ENCODE peak calls at places on chromosome 7, in nine cellular contexts. L is GM23248, Z is heart right ventricle, T is testis, C is SJSA1, B is SK-N-SH, S is endodermal cell, F is psoas muscle, R is Panc1. M is an unnamed sample. For H3K4me1, the result is how much of the 10 kb centered on the place peaks cover.

GRCh38 chr7:43071604-43072003 is 40.8 kb upstream of the HECW1 start:
- DNase-seq in L (peak), Z (no peak), T (peak), C (no peak), B (peak), S (peak), F (no peak), R (no peak), M (no peak)

GRCh38 chr7:29239638-29240037 is 45.1 kb downstream of the CHN2 start:
- DNase-seq in L (peak), Z (no peak), T (no peak), C (no peak), B (no peak), S (peak), F (no peak), R (no peak), M (no peak)

GRCh38 chr7:6375346-6376101 is 72.2 kb downstream of the DAGLB start:
- DNase-seq in L (peak), Z (no peak), T (peak), C (no peak), B (no peak), S (no peak), F (peak), R (no peak), M (no peak)

GRCh38 chr7:94053532-94053931 is 49.4 kb upstream of the BET1 start:
- DNase-seq in L (no peak), Z (no peak), T (no peak), C (no peak), B (no peak), S (no peak), F (no peak), R (no peak), M (no peak)

GRCh38 chr7:150338166-150338829 is 3.1 kb downstream of the RARRES2 start:
- DNase-seq in L (no peak), Z (no peak), T (no peak), C (no peak), B (no peak), S (no peak), F (no peak), R (no peak), M (no peak)

GRCh38 chr7:115449689-115450088 is 527.8 kb downstream of the MDFIC start:
- DNase-seq in L (no peak), Z (no peak), T (no peak), C (no peak), B (no peak), S (no peak), F (no peak), R (no peak), M (no peak)

GRCh38 chr7:151408839-151409554 is 841 bp downstream of the WDR86 start:
- DNase-seq in L (no peak), Z (no peak), T (no peak), C (no peak), B (peak), S (peak), F (no peak), R (no peak), M (no peak)

GRCh38 chr7:91657386-91658120 is 222.9 kb downstream of the MTERF1 start:
- DNase-seq in L (peak), Z (no peak), T (no peak), C (no peak), B (no peak), S (no peak), F (no peak), R (no peak), M (no peak)

GRCh38 chr7:129433823-129434171 is 435 bp upstream of the STRIP2 start:
- DNase-seq in L (no peak), Z (no peak), T (no peak), C (peak), B (peak), S (no peak), F (no peak), R (peak), M (peak)

GRCh38 chr7:91826377-91826776 is 54.1 kb downstream of the MTERF1 start:
- DNase-seq in L (peak), Z (no peak), T (no peak), C (no peak), B (no peak), S (no peak), F (no peak), R (no peak), M (no peak)

GRCh38 chr7:35450456-35450855 is 196.6 kb upstream of the TBX20 start:
- DNase-seq in L (no peak), Z (no peak), T (no peak), C (no peak), B (no peak), S (no peak), F (no peak), R (no peak), M (no peak)

GRCh38 chr7:148464932-148465331 is 125.6 kb upstream of the C7orf33 start:
- DNase-seq in L (no peak), Z (no peak), T (no peak), C (no peak), B (no peak), S (no peak), F (no peak), R (no peak), M (no peak)

GRCh38 chr7:112238852-112239610 is 32.5 kb downstream of the ZNF277 start:
- DNase-seq in L (peak), Z (no peak), T (no peak), C (no peak), B (no peak), S (no peak), F (no peak), R (no peak), M (no peak)

GRCh38 chr7:13551503-13551902 is 438.0 kb downstream of the ETV1 start:
- DNase-seq in L (no peak), Z (no peak), T (no peak), C (no peak), B (no peak), S (no peak), F (no peak), R (no peak), M (no peak)

GRCh38 chr7:84040365-84040764 is 154.2 kb downstream of the SEMA3A start:
- DNase-seq in L (no peak), Z (no peak), T (no peak), C (no peak), B (no peak), S (peak), F (no peak), R (no peak), M (no peak)

GRCh38 chr7:19128856-19129255 is 11.4 kb upstream of the TWIST1 start:
- DNase-seq in L (no peak), Z (no peak), T (no peak), C (no peak), B (no peak), S (no peak), F (no peak), R (no peak), M (no peak)

GRCh38 chr7:114789942-114790341 is 132.0 kb upstream of the MDFIC start:
- DNase-seq in L (peak), Z (no peak), T (no peak), C (no peak), B (no peak), S (no peak), F (no peak), R (no peak), M (no peak)

GRCh38 chr7:107946451-107946850 is 55.5 kb downstream of the DLD start:
- DNase-seq in L (peak), Z (no peak), T (no peak), C (no peak), B (no peak), S (no peak), F (no peak), R (no peak), M (no peak)

GRCh38 chr7:115216652-115217051 is 294.8 kb downstream of the MDFIC start:
- DNase-seq in L (peak), Z (no peak), T (no peak), C (no peak), B (no peak), S (no peak), F (no peak), R (no peak), M (no peak)

GRCh38 chr7:33744293-33744692 is 161.0 kb upstream of the BMPER start:
- DNase-seq in L (peak), Z (no peak), T (peak), C (no peak), B (no peak), S (no peak), F (no peak), R (no peak), M (no peak)

GRCh38 chr7:33195264-33195663 is 65.9 kb downstream of the BBS9 start:
- DNase-seq in L (peak), Z (no peak), T (no peak), C (no peak), B (no peak), S (no peak), F (no peak), R (no peak), M (no peak)

GRCh38 chr7:234712-235553 is 42.6 kb downstream of the FAM20C start:
- DNase-seq in L (peak), Z (peak), T (peak), C (peak), B (no peak), S (no peak), F (peak), R (no peak), M (no peak)

GRCh38 chr7:95700917-95701316 is 71.4 kb upstream of the DYNC1I1 start:
- DNase-seq in L (no peak), Z (no peak), T (no peak), C (no peak), B (no peak), S (no peak), F (no peak), R (no peak), M (no peak)

GRCh38 chr7:24755541-24756416 is 1.5 kb downstream of the GSDME start:
- DNase-seq in L (peak), Z (no peak), T (no peak), C (no peak), B (no peak), S (no peak), F (no peak), R (no peak), M (no peak)

GRCh38 chr7:123647106-123647730 is 8.4 kb upstream of the LMOD2 start:
- DNase-seq in L (peak), Z (no peak), T (no peak), C (no peak), B (no peak), S (no peak), F (no peak), R (no peak), M (no peak)

GRCh38 chr7:100867040-100867795 is at the start of gene TRIP6:
- DNase-seq in L (peak), Z (peak), T (peak), C (peak), B (peak), S (peak), F (peak), R (no peak), M (peak)

GRCh38 chr7:91351374-91351773 is 87.1 kb downstream of the FZD1 start:
- DNase-seq in L (peak), Z (no peak), T (no peak), C (no peak), B (no peak), S (no peak), F (no peak), R (no peak), M (no peak)

GRCh38 chr7:30998180-30998579 is 34.4 kb downstream of the GHRHR start:
- DNase-seq in L (no peak), Z (peak), T (no peak), C (no peak), B (no peak), S (no peak), F (no peak), R (no peak), M (no peak)

GRCh38 chr7:69430502-69431145 is 167.7 kb upstream of the AUTS2 start:
- DNase-seq in L (peak), Z (peak), T (peak), C (no peak), B (no peak), S (peak), F (peak), R (no peak), M (no peak)
- H3K4me1 ChIP-seq in L (under half), Z (under half), T (under half), C (under half), B (under half), S (under half), F (under half), R (under half), M (under half)

GRCh38 chr7:51217804-51218203 is 98.8 kb downstream of the COBL start:
- DNase-seq in L (no peak), Z (no peak), T (no peak), C (no peak), B (no peak), S (no peak), F (no peak), R (no peak), M (no peak)

GRCh38 chr7:51223505-51223904 is 93.1 kb downstream of the COBL start:
- DNase-seq in L (no peak), Z (no peak), T (no peak), C (no peak), B (no peak), S (no peak), F (no peak), R (no peak), M (no peak)

GRCh38 chr7:51222916-51223315 is 93.7 kb downstream of the COBL start:
- DNase-seq in L (no peak), Z (no peak), T (no peak), C (no peak), B (no peak), S (no peak), F (no peak), R (no peak), M (no peak)

GRCh38 chr7:51220226-51220625 is 96.4 kb downstream of the COBL start:
- DNase-seq in L (no peak), Z (no peak), T (no peak), C (no peak), B (no peak), S (peak), F (no peak), R (no peak), M (no peak)

GRCh38 chr7:51219261-51219988 is 97.2 kb downstream of the COBL start:
- DNase-seq in L (no peak), Z (no peak), T (no peak), C (no peak), B (no peak), S (peak), F (no peak), R (no peak), M (no peak)
- H3K27ac ChIP-seq in L (no peak), Z (no peak), T (no peak), C (no peak), B (no peak), S (no peak), F (no peak), R (no peak), M (no peak)

GRCh38 chr7:102312317-102312716 is 25.6 kb downstream of the SH2B2 start:
- DNase-seq in L (no peak), Z (no peak), T (no peak), C (no peak), B (no peak), S (no peak), F (no peak), R (no peak), M (no peak)

GRCh38 chr7:102305414-102306268 is 19.0 kb downstream of the SH2B2 start:
- DNase-seq in L (no peak), Z (no peak), T (no peak), C (no peak), B (no peak), S (no peak), F (no peak), R (no peak), M (no peak)

GRCh38 chr7:102306916-102307677 is 20.4 kb downstream of the SH2B2 start:
- DNase-seq in L (peak), Z (peak), T (no peak), C (peak), B (no peak), S (peak), F (peak), R (no peak), M (no peak)

GRCh38 chr7:102313997-102314780 is 27.5 kb downstream of the SH2B2 start:
- DNase-seq in L (no peak), Z (no peak), T (no peak), C (no peak), B (peak), S (no peak), F (no peak), R (no peak), M (no peak)

DNA sequence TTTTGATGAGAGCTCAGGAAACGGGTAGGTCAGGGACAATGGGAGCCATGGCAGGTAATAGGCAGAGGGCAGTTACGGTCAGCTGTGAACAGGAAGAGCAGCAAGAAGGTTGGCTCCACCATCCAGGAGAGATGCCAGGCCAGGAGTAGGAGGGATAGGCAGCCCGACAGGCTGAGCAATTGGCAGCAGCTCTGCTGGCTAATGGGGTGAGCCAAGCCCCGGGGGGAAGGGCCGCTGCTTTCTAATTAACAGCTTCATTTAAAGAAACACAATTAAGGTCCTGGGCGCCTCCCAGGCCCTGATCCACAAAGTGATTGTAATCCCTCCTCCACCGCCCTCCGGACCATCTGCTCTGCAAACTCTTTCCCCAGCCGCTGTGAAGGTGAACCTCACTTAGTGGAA is 23.7 kb downstream of the SH2B2 start:
- DNase-seq in L (no peak), Z (no peak), T (no peak), C (no peak), B (no peak), S (no peak), F (no peak), R (no peak), M (no peak)
- H3K4me1 ChIP-seq in L (under half), Z (under half), T (under half), C (under half), B (under half), S (under half), F (under half), R (under half), M (under half)

DNA sequence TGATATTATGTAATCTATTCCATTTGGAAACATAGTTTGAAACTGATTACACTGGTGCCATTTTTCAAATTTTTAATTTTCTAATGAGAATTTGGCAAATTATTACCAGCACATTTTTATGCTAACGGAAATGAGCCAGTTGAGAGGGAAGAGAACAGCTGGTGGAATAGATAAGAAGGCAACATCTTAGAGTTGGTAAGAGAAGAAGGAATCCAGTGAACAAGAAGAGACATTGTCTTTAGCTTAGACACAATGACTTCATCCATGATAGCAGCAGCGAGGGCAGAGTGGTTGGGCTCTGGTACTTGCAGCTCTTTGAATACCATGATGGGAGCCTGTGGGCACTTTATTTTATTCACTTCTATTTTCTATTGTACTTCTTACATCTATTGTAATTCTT is 89.6 kb downstream of the CHRM2 start:
- DNase-seq in L (peak), Z (no peak), T (peak), C (no peak), B (no peak), S (no peak), F (no peak), R (no peak), M (no peak)
- H3K27ac ChIP-seq in L (peak), Z (no peak), T (no peak), C (peak), B (no peak), S (no peak), F (no peak), R (no peak), M (no peak)

GRCh38 chr7:22859676-22860290 is 37.1 kb upstream of the TOMM7 start:
- DNase-seq in L (peak), Z (no peak), T (no peak), C (no peak), B (no peak), S (peak), F (no peak), R (no peak), M (no peak)
- H3K4me1 ChIP-seq in L (half or more), Z (under half), T (under half), C (half or more), B (under half), S (under half), F (under half), R (under half), M (under half)

DNA sequence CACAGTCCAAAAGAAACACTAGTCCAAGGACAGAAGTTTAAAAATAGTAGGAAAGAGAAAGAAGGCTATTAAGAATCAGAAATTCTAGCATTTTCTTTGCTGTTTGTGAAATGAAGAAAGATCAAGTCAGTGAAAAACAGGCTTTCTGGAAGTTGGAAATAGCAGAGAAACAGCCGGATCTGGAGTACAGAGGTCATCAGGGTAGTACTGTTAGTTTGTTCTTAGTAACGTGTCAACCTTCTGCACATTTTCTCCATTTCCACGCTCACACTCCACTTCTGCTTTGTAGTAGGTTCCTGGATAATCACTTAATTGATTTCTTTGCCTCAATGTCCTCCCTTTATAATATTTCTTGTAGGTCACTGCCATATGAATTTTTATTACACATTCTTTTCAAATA is 322.6 kb downstream of the PCLO start:
- DNase-seq in L (no peak), Z (no peak), T (no peak), C (no peak), B (no peak), S (no peak), F (no peak), R (no peak), M (no peak)
- H3K27ac ChIP-seq in L (no peak), Z (no peak), T (peak), C (no peak), B (no peak), S (no peak), F (no peak), R (no peak), M (no peak)

DNA sequence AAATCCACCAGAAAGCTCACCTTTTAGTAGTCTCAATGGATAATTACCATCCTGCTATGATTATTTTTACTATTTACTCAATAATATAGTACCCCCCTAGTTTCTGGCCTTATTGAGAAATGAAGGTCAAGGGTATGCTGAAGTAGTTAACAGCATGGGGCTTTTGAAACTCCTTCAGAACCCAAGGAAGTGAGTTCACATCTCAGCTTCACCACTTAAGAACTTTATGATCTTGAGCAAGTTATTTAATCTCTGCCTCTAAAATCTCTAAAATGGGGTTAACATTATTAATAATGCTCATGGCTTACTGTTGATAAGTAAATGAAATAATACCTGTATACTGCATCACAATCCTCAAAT is 5.8 kb downstream of the MTPN start:
- DNase-seq in L (no peak), Z (no peak), T (no peak), C (no peak), B (no peak), S (no peak), F (no peak), R (no peak), M (no peak)
- H3K4me1 ChIP-seq in L (under half), Z (half or more), T (under half), C (under half), B (under half), S (under half), F (under half), R (under half), M (half or more)

GRCh38 chr7:14714161-14714728 is 188.3 kb downstream of the DGKB start:
- DNase-seq in L (no peak), Z (no peak), T (no peak), C (no peak), B (no peak), S (no peak), F (no peak), R (no peak), M (no peak)
- H3K27ac ChIP-seq in L (no peak), Z (no peak), T (no peak), C (no peak), B (no peak), S (no peak), F (no peak), R (no peak), M (no peak)

GRCh38 chr7:2813350-2814185 is 30.5 kb downstream of the GNA12 start:
- DNase-seq in L (no peak), Z (no peak), T (no peak), C (no peak), B (no peak), S (peak), F (no peak), R (no peak), M (no peak)
- H3K4me1 ChIP-seq in L (under half), Z (half or more), T (under half), C (half or more), B (under half), S (under half), F (under half), R (half or more), M (under half)

GRCh38 chr7:11272352-11272751 is 298.7 kb downstream of the PHF14 start:
- DNase-seq in L (no peak), Z (no peak), T (no peak), C (no peak), B (no peak), S (no peak), F (no peak), R (no peak), M (no peak)
- H3K27ac ChIP-seq in L (no peak), Z (no peak), T (no peak), C (no peak), B (no peak), S (no peak), F (no peak), R (no peak), M (no peak)